ENCODE peak calls at places on chromosomes 13 and 19, in six cellular contexts. N is thoracic aorta, C is osteocyte, S is GM12864, J is PC-9, E is progenitor cell of endocrine pancreas. Q is an unnamed sample.

GRCh38 chr13:112354330-112355273 is 21.6 kb upstream of the SPACA7 start:
- DNase-seq in N (no peak), C (peak; percentile 83), J (no peak), E (no peak), S (no peak), Q (no peak)

GRCh38 chr19:33552928-33553279 is 31.3 kb upstream of the PEPD start:
- DNase-seq in E (no peak), S (no peak), C (no peak), J (no peak), N (no peak), Q (no peak)

GRCh38 chr19:13978306-13978705 is 26.0 kb downstream of the DCAF15 start:
- DNase-seq in E (peak; percentile 75), J (no peak), N (peak; percentile 52), S (no peak), C (no peak), Q (peak; percentile 87)

GRCh38 chr19:5692785-5693194 is 2.7 kb downstream of the RPL36 start:
- DNase-seq in S (no peak), E (no peak), C (no peak), N (no peak), J (no peak), Q (no peak)

GRCh38 chr13:73816702-73817101 is 317.5 kb downstream of the KLF12 start:
- DNase-seq in N (no peak), S (no peak), C (no peak), E (no peak), J (peak; percentile 48), Q (no peak)

GRCh38 chr13:41465215-41465907 is 8.0 kb downstream of the RGCC start:
- DNase-seq in S (peak; percentile 92), C (no peak), N (no peak), J (no peak), E (no peak), Q (no peak)

GRCh38 chr13:97057196-97057595 is 62.9 kb upstream of the OXGR1 start:
- DNase-seq in E (no peak), N (no peak), J (no peak), S (no peak), C (no peak), Q (no peak)

GRCh38 chr13:96141032-96141431 is 51.1 kb downstream of the HS6ST3 start:
- DNase-seq in N (no peak), S (no peak), C (no peak), J (peak; percentile 40), E (no peak), Q (no peak)

GRCh38 chr13:41562083-41562482 is 104.7 kb downstream of the RGCC start:
- DNase-seq in N (no peak), J (no peak), S (no peak), E (no peak), C (no peak), Q (no peak)

GRCh38 chr13:80611310-80611709 is 270.4 kb upstream of the SPRY2 start:
- DNase-seq in C (no peak), J (no peak), S (no peak), E (no peak), N (no peak), Q (no peak)

GRCh38 chr13:31818236-31818635 is 78.9 kb downstream of the RXFP2 start:
- DNase-seq in N (no peak), S (no peak), C (no peak), J (no peak), E (no peak), Q (no peak)

GRCh38 chr13:96925466-96925865 is 68.8 kb downstream of the OXGR1 start:
- DNase-seq in N (no peak), J (no peak), C (no peak), E (no peak), S (no peak), Q (no peak)

GRCh38 chr19:572891-573825 is 762 bp downstream of the BSG start:
- DNase-seq in C (peak; percentile 85), S (no peak), E (no peak), N (no peak), J (no peak), Q (no peak)

GRCh38 chr19:34186205-34186604 is 13.9 kb downstream of the LSM14A start:
- DNase-seq in N (no peak), E (no peak), C (no peak), S (no peak), J (no peak), Q (no peak)

GRCh38 chr13:44394649-44395048 is 21.0 kb downstream of the SERP2 start:
- DNase-seq in J (no peak), N (no peak), E (no peak), S (no peak), C (no peak), Q (no peak)

GRCh38 chr13:97194473-97194872 is 27.7 kb upstream of the MBNL2 start:
- DNase-seq in E (no peak), C (no peak), S (no peak), J (peak; percentile 98), N (no peak), Q (no peak)

DNA sequence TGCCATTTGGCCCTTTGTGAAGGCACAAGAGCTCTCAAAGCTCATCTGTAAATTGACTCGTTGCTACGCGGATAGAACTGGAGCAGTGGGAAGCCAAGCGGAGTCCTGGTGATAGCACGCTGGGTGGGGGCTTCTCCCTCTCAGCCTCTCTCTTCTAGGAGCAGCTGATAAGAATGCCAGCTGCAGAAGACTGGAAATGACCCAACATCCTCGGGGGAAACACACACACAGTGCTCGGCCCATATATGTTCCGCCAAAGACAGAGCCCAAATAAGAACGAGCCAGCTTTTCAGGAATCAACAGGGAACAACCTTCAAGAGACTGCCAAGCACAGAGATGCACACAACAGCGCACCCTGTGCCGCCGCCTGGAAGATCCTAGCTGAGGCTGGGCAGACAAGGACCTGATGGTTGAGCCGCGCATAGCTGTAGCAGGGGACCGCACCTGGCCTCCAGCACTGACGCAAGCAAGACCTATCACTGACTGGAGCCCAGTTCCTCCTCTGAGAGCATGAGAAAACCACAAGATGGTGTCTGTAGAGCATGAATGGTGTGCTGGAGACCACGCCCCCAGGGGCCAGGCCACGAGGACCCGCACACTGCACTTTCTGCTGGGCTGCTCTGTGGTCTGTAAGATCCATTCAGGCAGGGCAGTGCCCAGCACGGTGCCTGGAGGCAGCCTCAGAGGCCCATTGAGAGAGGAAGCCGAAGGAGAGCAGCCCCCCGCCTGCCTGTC is 16.0 kb upstream of the SLC35E1 start:
- DNase-seq in C (no peak), N (no peak), S (peak; percentile 90), J (no peak), E (no peak), Q (no peak)
- TF ChIP-seq CTCF in C (no peak), N (no peak), S (no peak), J (no peak), E (no peak), Q (no peak)

DNA sequence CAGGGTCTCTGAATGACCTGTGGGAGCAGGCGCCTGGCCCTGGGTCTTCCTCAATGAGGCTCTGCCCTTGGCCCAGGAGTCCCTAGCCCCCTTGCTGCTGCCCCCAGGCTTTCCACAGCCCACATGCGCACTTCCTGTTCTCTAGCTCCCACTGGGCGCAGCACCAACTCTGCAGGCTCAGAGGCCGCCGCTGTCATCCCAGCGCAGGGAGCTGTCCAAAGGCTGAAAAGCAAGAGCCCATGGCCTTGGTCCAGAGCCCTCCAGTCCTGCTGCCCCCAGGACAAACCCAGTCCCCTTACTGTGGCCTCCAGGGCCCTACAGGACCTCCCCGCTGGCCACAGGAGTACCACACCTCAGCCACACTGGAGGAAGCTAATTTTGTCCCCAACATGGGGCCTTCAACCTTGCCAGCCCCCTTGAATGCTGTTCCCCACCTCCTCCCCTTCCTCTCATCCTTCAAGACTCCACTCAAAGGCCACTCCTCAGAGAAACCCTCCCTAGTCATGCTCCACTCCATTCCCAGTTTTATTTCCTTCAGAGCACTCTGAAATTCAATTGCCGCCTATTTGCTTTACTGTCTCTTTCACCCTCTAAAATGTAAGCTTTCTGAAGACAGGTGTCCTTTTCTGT is 8.0 kb upstream of the POU2F2 start:
- DNase-seq in J (no peak), C (peak; percentile 90), S (no peak), E (peak; percentile 89), N (no peak), Q (peak; percentile 82)
- TF ChIP-seq CTCF in J (no peak), C (no peak), S (no peak), E (peak; percentile 12), N (no peak), Q (no peak)

DNA sequence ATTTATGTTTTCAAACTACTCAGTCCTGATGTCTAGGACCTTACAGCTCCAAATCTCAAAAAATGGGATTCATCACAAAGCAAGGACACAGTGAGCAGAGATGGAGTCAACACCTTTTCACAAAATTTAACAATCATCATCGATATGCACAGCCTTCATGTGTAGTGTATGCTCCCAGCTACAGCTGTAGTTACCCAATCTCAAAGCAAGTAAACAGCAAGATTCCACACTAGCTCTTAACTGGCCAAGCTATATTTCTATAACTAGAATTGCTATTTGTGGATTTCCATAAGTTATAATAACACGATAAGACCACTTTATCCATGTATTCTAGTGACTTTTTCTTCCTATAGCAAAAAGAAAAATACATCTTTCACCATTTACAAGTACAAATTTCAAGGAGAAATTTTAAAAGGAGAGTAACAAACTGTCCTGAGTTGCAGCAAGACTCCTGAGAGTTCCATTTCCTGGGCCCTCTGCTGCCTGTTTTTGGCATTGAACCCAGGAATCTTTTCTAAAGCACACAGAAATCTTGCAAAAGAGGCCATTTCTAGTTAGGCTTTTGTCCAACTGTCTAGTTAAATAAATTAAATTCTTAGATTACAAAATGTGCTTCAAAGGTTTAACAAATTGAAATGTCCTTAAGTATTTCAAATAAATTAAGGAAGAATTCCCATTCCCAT is 460.6 kb downstream of the FGF14 start:
- DNase-seq in E (no peak), J (peak; percentile 2), C (no peak), N (no peak), S (no peak), Q (no peak)
- TF ChIP-seq CTCF in E (peak; percentile 43), J (peak; percentile 44), C (peak; percentile 36), N (no peak), S (no peak), Q (peak; percentile 55)

DNA sequence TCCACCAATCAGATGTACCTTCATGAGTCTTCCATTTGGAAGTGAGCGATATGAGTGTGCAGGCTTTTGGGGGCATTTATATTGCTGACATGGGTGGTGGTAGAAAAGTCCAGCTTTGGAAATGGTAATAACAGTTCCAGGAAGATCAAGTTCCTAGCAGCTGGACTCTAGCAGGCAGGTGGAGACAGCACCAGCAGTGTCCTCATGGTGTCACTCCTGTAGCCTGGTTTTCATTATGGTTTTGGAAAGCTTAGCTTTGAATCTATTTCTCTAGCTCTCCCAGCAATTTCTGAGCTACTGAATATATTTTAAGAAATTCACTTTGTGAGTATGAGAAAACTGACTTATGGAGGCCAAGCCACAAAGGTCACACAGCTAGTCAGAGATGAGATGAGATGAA is 523.2 kb upstream of the HTR2A start:
- DNase-seq in C (no peak), S (no peak), N (no peak), J (no peak), E (no peak), Q (no peak)
- TF ChIP-seq CTCF in C (no peak), S (no peak), N (no peak), J (no peak), E (no peak), Q (no peak)

DNA sequence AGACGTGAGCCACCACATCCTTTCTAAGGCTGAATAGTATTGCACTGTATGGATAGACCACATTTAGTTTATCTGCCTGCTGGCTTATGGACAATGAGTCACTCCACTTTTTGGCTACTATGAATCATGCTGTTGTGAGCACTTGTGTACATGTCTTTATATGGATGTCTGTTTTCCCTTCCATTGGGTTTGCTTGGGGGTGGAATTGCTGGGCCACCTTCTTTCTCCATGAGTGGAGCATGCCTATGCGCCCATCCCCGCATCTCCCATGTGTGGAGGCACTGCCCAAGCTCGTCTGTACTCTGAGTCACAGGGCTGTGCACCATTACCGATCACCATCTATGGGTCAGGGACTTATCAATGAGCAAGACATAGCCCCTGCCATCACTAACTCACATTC is 127.2 kb upstream of the GJB6 start:
- DNase-seq in J (peak; percentile 95), C (no peak), E (no peak), S (no peak), N (no peak), Q (no peak)
- TF ChIP-seq CTCF in J (no peak), C (no peak), E (no peak), S (no peak), N (no peak), Q (no peak)

Q was measured in type B pancreatic cell.